ENCODE peak calls at places on chromosomes 11 and 22, in nine cellular contexts. M is NB4; Z is lower leg skin; K is mesothelial cell of epicardium; A is GM23338; F is uterus; E is heart right ventricle; T is CD4-positive, alpha-beta T cell; X is AG10803. P is an unnamed sample.

GRCh38 chr11:13939952-13940610 is 22.4 kb upstream of the SPON1 start:
- DNase-seq in M (no peak), T (no peak), A (no peak), K (no peak), E (no peak), X (peak), F (no peak), Z (no peak), P (peak)

GRCh38 chr11:995752-996420 is 40.6 kb downstream of the MUC6 start:
- DNase-seq in F (peak), T (no peak), E (no peak), K (peak), M (no peak), A (no peak), X (no peak), Z (no peak), P (no peak)

GRCh38 chr22:47228767-47229166 is 466.3 kb downstream of the TBC1D22A start:
- DNase-seq in E (no peak), Z (no peak), X (no peak), M (no peak), F (no peak), T (no peak), K (no peak), A (no peak), P (no peak)

GRCh38 chr11:61460986-61461385 is 31.1 kb downstream of the SDHAF2 start:
- DNase-seq in T (no peak), X (no peak), K (no peak), E (no peak), Z (no peak), F (no peak), A (peak), M (no peak), P (no peak)

GRCh38 chr11:1305063-1305495 is 4.4 kb downstream of the TOLLIP start:
- DNase-seq in M (no peak), F (no peak), E (no peak), K (no peak), Z (no peak), X (no peak), A (no peak), T (no peak), P (no peak)

GRCh38 chr22:39655736-39656285 is 85.3 kb downstream of the CACNA1I start:
- DNase-seq in F (no peak), X (no peak), M (no peak), Z (no peak), K (no peak), A (no peak), E (no peak), T (no peak), P (no peak)

GRCh38 chr11:62004473-62004872 is 37.0 kb upstream of the FTH1 start:
- DNase-seq in X (peak), E (peak), M (peak), K (no peak), Z (no peak), T (no peak), A (no peak), F (no peak), P (no peak)

GRCh38 chr11:106619320-106619990 is 398.8 kb downstream of the GUCY1A2 start:
- DNase-seq in X (peak), M (no peak), Z (no peak), T (no peak), K (no peak), E (no peak), F (no peak), A (no peak), P (no peak)

GRCh38 chr11:120096756-120097191 is 41.1 kb downstream of the TRIM29 start:
- DNase-seq in X (no peak), M (no peak), Z (no peak), T (no peak), E (no peak), K (no peak), A (peak), F (peak), P (no peak)

GRCh38 chr22:16969508-16970327 is 38.3 kb downstream of the GAB4 start:
- DNase-seq in Z (no peak), X (no peak), T (no peak), F (no peak), E (no peak), M (no peak), A (no peak), K (no peak), P (no peak)

GRCh38 chr11:96314326-96315050 is 28.5 kb downstream of the MAML2 start:
- DNase-seq in M (peak), K (no peak), Z (no peak), A (no peak), X (peak), F (no peak), T (no peak), E (peak), P (peak)

GRCh38 chr11:73199446-73199845 is 18.6 kb upstream of the P2RY2 start:
- DNase-seq in K (no peak), X (no peak), F (no peak), Z (no peak), T (no peak), A (no peak), E (no peak), M (no peak), P (no peak)

GRCh38 chr22:49655168-49655812 is 172.4 kb downstream of the BRD1 start:
- DNase-seq in T (no peak), Z (no peak), M (peak), K (peak), E (no peak), A (no peak), F (no peak), X (no peak), P (no peak)

GRCh38 chr11:44718612-44719390 is 8.0 kb upstream of the TSPAN18 start:
- DNase-seq in A (no peak), M (no peak), Z (no peak), F (no peak), K (no peak), T (no peak), X (no peak), E (no peak), P (no peak)

DNA sequence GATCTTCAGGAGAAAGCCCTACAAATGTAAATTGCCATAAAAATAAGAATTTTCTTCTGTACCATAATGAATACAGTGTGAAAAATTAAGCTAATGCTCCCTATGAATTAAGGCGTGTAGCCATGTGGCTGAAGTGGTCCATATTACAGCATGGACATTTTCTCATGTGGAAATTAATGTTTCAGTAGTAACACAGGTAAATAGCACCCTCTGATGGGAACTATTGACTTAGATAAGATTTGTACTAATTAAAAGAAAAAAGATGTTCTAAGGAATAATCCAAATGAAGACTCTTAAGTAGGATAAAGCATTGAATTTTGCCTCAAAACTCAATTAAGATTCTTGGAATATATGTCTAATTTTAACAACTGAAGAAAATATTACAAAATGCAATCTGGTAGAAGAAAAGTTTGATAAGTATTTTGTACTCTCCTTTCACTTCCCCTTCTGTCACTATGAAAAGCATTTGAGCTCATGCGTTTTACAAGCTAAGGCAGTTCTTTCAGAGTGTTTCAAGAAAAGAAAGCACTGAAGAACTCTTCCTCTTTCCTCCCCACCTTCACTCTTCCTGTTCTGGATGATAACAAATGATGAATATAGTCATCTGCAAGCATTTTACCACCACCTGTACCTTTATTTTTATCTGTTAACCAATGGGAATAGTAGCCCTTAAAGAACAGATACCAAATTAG is 9.9 kb upstream of the OR8D2 start:
- DNase-seq in F (no peak), X (peak), Z (no peak), M (peak), A (peak), T (no peak), K (no peak), E (no peak), P (no peak)
- TF ChIP-seq CTCF in F (no peak), X (peak), Z (no peak), M (no peak), A (no peak), T (no peak), K (no peak), E (no peak), P (no peak)

GRCh38 chr22:36760716-36761115 is 15.2 kb downstream of the IFT27 start:
- DNase-seq in T (no peak), Z (no peak), F (no peak), E (no peak), X (no peak), A (no peak), K (no peak), M (no peak), P (no peak)

GRCh38 chr22:36758792-36759271 is 17.1 kb downstream of the IFT27 start:
- DNase-seq in M (no peak), F (no peak), T (no peak), X (no peak), E (no peak), K (no peak), A (no peak), Z (no peak), P (no peak)

GRCh38 chr22:36757608-36758220 is 18.2 kb downstream of the IFT27 start:
- DNase-seq in X (peak), Z (no peak), F (peak), K (no peak), E (peak), M (peak), T (peak), A (peak), P (no peak)

GRCh38 chr22:36761553-36762240 is 14.2 kb downstream of the IFT27 start:
- DNase-seq in E (no peak), T (no peak), Z (no peak), F (no peak), A (no peak), M (no peak), K (peak), X (no peak), P (no peak)

DNA sequence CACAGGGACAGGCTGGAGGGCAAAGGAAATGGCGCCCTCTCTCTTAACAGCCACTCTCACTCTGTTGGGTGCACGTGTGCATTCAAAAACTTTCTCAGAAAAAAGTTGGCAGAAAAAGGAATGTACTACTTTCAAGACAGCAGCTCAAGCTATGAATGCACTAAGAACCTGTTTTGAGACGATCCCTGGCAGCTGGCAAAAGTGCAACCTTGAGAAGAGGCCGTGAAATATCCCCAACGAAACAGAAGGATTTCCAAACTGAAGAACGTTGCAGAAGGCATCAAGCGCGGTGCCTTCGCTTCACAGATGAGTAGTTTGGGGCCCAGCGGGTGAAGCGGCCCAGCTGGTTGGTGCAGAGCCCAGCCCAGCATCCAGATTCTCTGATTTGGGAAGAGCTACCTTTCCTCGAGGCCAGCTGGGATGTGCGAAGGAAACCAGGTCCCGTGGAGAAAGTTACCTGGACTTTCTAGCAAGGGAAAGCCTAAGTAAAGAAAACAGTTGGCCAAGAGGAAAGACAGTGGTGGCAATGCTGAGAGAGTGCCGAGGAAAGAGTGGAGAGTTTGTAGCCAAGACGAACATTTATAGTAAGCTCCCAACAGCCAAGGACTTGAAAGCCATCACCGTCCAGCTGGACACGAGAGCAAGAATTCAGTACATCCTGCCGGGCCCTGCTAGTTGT is 16.3 kb downstream of the IFT27 start:
- DNase-seq in M (no peak), Z (no peak), E (no peak), T (no peak), F (no peak), A (no peak), K (no peak), X (no peak), P (no peak)
- TF ChIP-seq CTCF in M (no peak), Z (no peak), E (no peak), T (no peak), F (no peak), A (peak), K (no peak), X (no peak), P (no peak)

DNA sequence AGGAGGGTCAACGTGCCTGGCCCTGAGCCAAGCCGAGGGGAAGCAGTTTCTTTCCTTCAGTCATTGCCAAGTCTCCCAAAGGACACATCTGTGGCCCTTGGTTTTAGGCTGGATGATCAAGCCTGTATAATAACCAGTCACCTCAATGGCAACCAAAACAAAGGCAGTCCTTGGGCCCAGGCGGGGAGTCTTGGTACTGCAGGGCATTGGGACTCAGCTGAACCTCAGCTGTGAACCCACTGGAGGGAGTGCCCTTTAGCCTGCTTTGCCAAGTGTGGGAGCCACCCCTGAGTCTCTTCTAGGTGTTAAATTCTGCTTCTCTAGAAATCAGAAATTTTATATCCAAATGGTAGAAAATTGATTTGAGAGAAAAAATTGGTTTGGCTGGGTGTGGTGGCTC is 36.9 kb downstream of the CPT1A start:
- DNase-seq in T (no peak), Z (no peak), X (no peak), M (no peak), K (no peak), F (no peak), E (no peak), A (peak), P (no peak)
- TF ChIP-seq CTCF in T (no peak), Z (no peak), X (no peak), M (no peak), K (no peak), F (no peak), E (no peak), A (no peak), P (no peak)

DNA sequence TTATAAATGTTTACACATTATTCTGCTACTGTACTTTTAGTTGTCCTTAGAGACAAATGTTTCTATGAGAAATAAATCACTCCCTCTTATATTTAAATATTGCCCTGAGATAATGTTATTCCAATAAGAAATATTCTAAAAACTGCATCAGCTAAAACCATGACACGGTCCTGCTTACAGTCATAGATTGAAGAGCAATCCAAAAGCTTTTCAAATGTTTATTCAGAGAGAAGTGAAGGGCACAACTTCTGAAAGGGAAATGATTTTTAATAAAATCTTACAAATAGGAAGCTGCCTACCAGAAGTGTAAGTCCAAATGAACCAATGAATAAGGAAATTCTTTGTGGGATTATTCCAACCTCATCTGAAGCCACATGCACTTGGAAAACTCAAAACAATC is 49.2 kb downstream of the STK33 start:
- DNase-seq in M (no peak), X (no peak), Z (no peak), T (no peak), E (no peak), A (no peak), F (no peak), K (no peak), P (no peak)
- TF ChIP-seq CTCF in M (no peak), X (no peak), Z (no peak), T (no peak), E (no peak), A (no peak), F (no peak), K (no peak), P (no peak)

GRCh38 chr22:29702025-29702930 is 17.5 kb upstream of the CABP7 start:
- DNase-seq in E (no peak), X (no peak), M (no peak), F (no peak), K (no peak), T (no peak), A (no peak), Z (no peak), P (no peak)
- TF ChIP-seq CTCF in E (no peak), X (peak), M (no peak), F (no peak), K (no peak), T (no peak), A (no peak), Z (no peak), P (no peak)

DNA sequence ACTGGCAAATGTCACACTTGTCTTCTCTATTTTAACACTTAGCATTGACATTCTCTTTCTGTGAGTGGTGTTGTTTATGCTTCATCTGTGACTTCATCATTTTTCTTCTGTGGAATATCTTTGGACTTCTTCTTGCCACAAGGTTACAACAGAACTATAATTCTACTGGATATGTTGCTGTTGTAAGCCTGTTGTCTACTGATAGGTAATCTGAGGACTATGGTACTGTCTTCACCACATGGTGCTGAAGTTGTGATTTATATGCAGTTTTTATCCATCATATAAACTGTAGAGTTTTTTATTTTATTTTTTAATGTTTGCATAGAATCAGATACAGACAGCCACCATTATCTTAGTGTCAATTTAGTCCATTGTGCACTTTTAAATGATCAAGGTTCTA is 622.2 kb upstream of the CNTN5 start:
- DNase-seq in X (no peak), E (no peak), Z (no peak), M (no peak), A (no peak), T (no peak), K (no peak), F (no peak), P (no peak)
- TF ChIP-seq CTCF in X (no peak), E (no peak), Z (no peak), M (no peak), A (no peak), T (no peak), K (no peak), F (no peak), P (no peak)

DNA sequence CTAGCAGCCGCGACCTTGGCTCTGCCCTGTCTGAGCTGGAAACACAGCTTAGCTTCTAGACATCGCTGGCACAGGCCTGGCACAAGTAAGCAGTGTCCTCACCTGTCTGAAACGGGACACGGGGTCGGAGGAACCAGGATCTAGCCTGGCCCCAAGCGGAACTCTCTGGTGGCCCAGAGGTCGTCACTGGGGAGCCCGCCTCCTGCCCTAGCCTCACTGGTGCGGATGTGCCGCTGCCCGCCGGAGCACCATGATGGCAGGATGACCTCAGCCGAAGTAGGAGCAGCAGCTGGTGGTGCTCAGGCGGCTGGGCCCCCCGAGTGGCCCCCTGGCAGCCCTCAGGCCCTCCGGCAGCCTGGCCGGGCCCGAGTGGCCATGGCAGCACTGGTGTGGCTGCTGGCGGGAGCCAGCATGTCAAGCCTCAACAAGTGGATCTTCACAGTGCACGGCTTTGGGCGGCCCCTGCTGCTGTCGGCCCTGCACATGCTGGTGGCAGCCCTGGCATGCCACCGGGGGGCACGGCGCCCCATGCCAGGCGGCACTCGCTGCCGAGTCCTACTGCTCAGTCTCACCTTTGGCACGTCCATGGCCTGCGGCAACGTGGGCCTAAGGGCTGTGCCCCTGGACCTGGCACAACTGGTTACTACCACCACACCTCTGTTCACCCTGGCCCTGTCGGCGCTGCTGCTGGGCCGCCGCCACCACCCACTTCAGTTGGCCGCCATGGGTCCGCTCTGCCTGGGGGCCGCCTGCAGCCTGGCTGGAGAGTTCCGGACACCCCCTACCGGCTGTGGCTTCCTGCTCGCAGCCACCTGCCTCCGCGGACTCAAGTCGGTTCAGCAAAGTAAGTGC is 871 bp downstream of the SLC35E4 start:
- DNase-seq in Z (peak), F (peak), E (peak), M (no peak), K (no peak), T (peak), X (peak), A (peak), P (no peak)
- TF ChIP-seq CTCF in Z (no peak), F (no peak), E (no peak), M (no peak), K (no peak), T (no peak), X (peak), A (no peak), P (no peak)

P was measured in RWPE1.